ENCODE peak calls at places on chromosomes 11 and 22, in four cellular contexts. L is PC-3, Y is endothelial cell of umbilical vein, E is HCT116. N is an unnamed sample.

GRCh38 chr11:27184458-27185312 is 144.1 kb downstream of the BBOX1 start:
- DNase-seq in E (no peak), Y (no peak), L (no peak), N (no peak)

GRCh38 chr11:57638005-57638760 is 11.5 kb downstream of the YPEL4 start:
- DNase-seq in L (peak; percentile 77), Y (peak; percentile 80), E (no peak), N (peak; percentile 76)

GRCh38 chr11:110565690-110566336 is 136.1 kb downstream of the FDX1 start:
- DNase-seq in L (peak; percentile 11), Y (no peak), E (no peak), N (no peak)

GRCh38 chr11:131246589-131247164 is 123.7 kb upstream of the NTM start:
- DNase-seq in Y (no peak), L (peak; percentile 48), E (no peak), N (no peak)

GRCh38 chr11:110470716-110471115 is 41.0 kb downstream of the FDX1 start:
- DNase-seq in E (no peak), Y (no peak), L (no peak), N (peak; percentile 51)

GRCh38 chr11:119478711-119479285 is 55.8 kb upstream of the THY1 start:
- DNase-seq in E (no peak), L (no peak), Y (no peak), N (no peak)

GRCh38 chr11:124943242-124943641 is 7.4 kb upstream of the HEPACAM start:
- DNase-seq in Y (no peak), L (no peak), E (no peak), N (no peak)

GRCh38 chr22:24433868-24434471 is 6.6 kb downstream of the ADORA2A start:
- DNase-seq in E (no peak), L (peak; percentile 59), Y (peak; percentile 40), N (peak; percentile 51)

GRCh38 chr22:46363611-46364321 is 28.3 kb downstream of the TRMU start:
- DNase-seq in Y (no peak), E (no peak), L (no peak), N (no peak)

GRCh38 chr11:130653838-130654601 is 205.6 kb downstream of the ADAMTS15 start:
- DNase-seq in E (no peak), L (peak; percentile 45), Y (no peak), N (peak; percentile 59)

GRCh38 chr11:106466441-106467190 is 389.2 kb downstream of the AASDHPPT start:
- DNase-seq in L (peak; percentile 65), Y (no peak), E (no peak), N (peak; percentile 93)

GRCh38 chr11:13104619-13105236 is 95.6 kb downstream of the RASSF10 start:
- DNase-seq in L (no peak), E (no peak), Y (peak; percentile 88), N (no peak)

GRCh38 chr11:62443390-62444201 is 24.8 kb downstream of the SCGB1A1 start:
- DNase-seq in E (no peak), L (no peak), Y (no peak), N (no peak)

GRCh38 chr11:1759151-1759850 is 4.4 kb downstream of the CTSD start:
- DNase-seq in L (no peak), E (no peak), Y (no peak), N (no peak)

GRCh38 chr11:59556115-59556882 is 45.0 kb downstream of the OR4D9 start:
- DNase-seq in L (peak; percentile 92), E (peak; percentile 74), Y (peak; percentile 75), N (peak; percentile 82)

GRCh38 chr11:121864660-121865059 is 251.4 kb downstream of the BLID start:
- DNase-seq in E (no peak), L (peak; percentile 26), Y (no peak), N (no peak)

GRCh38 chr11:827146-827860 is 416 bp upstream of the CRACR2B start:
- DNase-seq in Y (no peak), E (no peak), L (no peak), N (no peak)

GRCh38 chr11:46075168-46075567 is 46.1 kb downstream of the PHF21A start:
- DNase-seq in E (no peak), L (peak; percentile 65), Y (peak; percentile 82), N (peak; percentile 68)

GRCh38 chr11:8649361-8649760 is 33.1 kb downstream of the TRIM66 start:
- DNase-seq in E (no peak), Y (peak; percentile 29), L (peak; percentile 45), N (peak; percentile 55)

GRCh38 chr11:86798988-86799387 is 1.4 kb upstream of the PRSS23 start:
- DNase-seq in L (peak; percentile 33), E (no peak), Y (peak; percentile 41), N (peak; percentile 81)

GRCh38 chr11:76086713-76087635 is 119.3 kb downstream of the WNT11 start:
- DNase-seq in Y (no peak), L (no peak), E (no peak), N (peak; percentile 65)

GRCh38 chr11:62001450-62002178 is 34.2 kb upstream of the FTH1 start:
- DNase-seq in Y (no peak), E (no peak), L (no peak), N (no peak)

GRCh38 chr11:112997829-112998228 is 36.6 kb downstream of the NCAM1 start:
- DNase-seq in E (no peak), Y (no peak), L (no peak), N (no peak)

GRCh38 chr11:1573847-1574255 is 1.8 kb upstream of the DUSP8 start:
- DNase-seq in L (peak; percentile 53), Y (no peak), E (peak; percentile 39), N (no peak)

GRCh38 chr11:117840881-117841581 is 16.5 kb upstream of the FXYD2 start:
- DNase-seq in Y (no peak), E (no peak), L (no peak), N (no peak)

GRCh38 chr11:83046626-83047172 is 25.0 kb downstream of the RAB30 start:
- DNase-seq in E (no peak), Y (peak; percentile 82), L (no peak), N (peak; percentile 19)

GRCh38 chr11:42243370-42243769 is 783.9 kb upstream of the LRRC4C start:
- DNase-seq in Y (no peak), L (no peak), E (no peak), N (no peak)

GRCh38 chr22:43006753-43007152 is 8.2 kb downstream of the PACSIN2 start:
- DNase-seq in L (no peak), Y (no peak), E (no peak), N (peak; percentile 71)

GRCh38 chr11:69704508-69705245 is 855 bp upstream of the FGF19 start:
- DNase-seq in L (peak; percentile 49), Y (no peak), E (no peak), N (no peak)

GRCh38 chr11:131491503-131491902 is 121.1 kb downstream of the NTM start:
- DNase-seq in L (no peak), Y (no peak), E (no peak), N (peak; percentile 8)

GRCh38 chr22:50272103-50272782 is 2.1 kb upstream of the MAPK11 start:
- DNase-seq in Y (no peak), L (no peak), E (no peak), N (no peak)

GRCh38 chr11:8381343-8381742 is 117.7 kb upstream of the LMO1 start:
- DNase-seq in E (no peak), L (no peak), Y (no peak), N (no peak)

DNA sequence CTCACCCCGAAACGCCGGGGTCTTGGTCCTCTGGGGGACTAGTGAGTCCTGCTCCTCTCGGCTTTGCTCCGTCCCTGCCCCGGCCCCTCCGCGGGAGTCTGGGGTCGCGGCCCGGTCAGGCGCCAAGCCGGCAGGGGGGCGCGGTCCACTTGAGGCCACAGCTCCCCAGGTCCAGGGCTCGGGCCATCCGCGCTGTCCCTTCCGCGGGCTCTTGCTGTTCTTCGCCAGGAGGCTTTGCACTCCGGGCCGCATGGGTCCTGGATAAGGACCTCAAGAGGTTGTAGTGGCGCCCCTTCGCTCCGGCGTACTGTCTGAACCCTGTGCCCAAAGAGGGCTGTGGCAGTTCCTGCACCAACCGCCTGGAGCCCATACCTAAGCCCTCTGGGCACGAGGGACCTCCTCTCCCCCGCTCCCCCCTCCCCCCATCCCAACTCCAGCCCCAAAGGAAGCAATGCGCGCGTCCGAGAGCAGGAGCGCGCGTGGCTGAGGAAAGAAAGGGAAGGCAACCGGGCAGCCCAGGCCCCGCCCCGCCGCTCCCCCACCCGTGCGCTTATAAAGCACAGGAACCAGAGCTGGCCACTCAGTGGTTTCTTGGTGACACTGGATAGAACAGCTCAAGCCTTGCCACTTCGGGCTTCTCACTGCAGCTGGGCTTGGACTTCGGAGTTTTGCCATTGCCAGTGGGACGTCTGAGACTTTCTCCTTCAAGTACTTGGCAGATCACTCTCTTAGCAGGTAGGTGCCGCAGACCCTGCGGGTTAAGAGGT is at the start of gene ADM:
- DNase-seq in L (peak; percentile 94), Y (peak; percentile 94), E (peak; percentile 91), N (no peak)
- TF ChIP-seq EZH2 in L (no peak), Y (no peak), E (no peak), N (no peak)

GRCh38 chr22:48834404-48834803 is 993.3 kb downstream of the BRD1 start:
- DNase-seq in E (no peak), L (no peak), Y (no peak), N (no peak)
- H3K9me3 ChIP-seq in E (no peaks in the 10 kb centered on the region), L (no peaks in the 10 kb centered on the region), Y (peaks cover 4% of the 10 kb centered on the region), N (peaks cover 10% of the 10 kb centered on the region)

GRCh38 chr22:19766506-19767426 is 6.2 kb downstream of the TBX1 start:
- DNase-seq in L (no peak), E (peak; percentile 50), Y (no peak), N (no peak)

GRCh38 chr22:19766235-19766505 is 5.6 kb downstream of the TBX1 start:
- DNase-seq in Y (no peak), L (no peak), E (no peak), N (no peak)

GRCh38 chr22:19765477-19766234 is 5.1 kb downstream of the TBX1 start:
- DNase-seq in Y (no peak), E (no peak), L (no peak), N (no peak)

GRCh38 chr22:19769393-19769715 is 8.8 kb downstream of the TBX1 start:
- DNase-seq in L (no peak), E (no peak), Y (no peak), N (no peak)

DNA sequence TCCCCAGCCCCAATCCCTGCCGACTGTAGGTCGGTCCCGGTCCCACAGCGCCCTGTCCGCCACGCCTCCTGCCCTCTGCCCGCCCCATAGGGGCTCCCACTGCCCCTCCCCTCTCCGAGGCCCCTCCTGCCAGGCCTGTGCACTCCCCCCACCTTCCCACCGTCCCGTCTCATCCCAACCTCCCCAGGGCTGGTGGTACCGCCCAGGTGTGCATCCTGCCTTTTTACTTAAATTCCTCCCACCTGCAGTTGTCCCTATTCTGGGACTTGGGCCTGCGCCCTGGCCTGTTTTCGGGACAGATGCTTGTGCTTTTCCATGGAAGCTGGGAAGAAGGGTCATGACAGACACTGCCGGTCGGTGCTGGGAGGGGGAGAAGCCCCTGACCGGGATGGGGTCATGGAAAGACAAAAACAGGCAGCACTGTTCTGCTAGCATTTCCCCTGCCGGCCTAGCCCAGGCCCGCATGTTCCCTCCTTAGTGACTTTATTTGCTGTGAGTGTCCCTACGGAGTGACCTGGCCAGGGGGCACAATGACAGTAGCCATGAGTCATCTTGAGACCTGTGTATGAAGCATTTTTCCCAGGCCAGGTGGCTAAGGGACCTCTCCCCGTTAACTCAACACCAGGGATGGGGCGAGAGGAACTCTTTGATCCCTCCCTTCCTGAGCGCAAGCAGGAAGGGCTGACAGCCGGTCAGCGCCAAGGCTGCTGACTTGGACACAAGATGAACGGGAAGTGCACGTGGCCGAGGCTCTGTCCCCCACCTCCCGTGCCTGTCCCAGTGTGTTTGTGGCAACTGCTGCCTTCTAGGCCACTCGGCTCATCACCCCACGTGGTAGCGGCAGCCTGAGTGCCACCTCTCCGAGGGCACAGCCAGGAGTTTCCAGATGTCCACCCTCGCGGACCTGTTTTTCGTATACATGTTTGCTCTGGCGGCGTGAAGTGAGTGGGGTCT is 7.1 kb downstream of the TBX1 start:
- DNase-seq in L (no peak), E (peak; percentile 26), Y (no peak), N (no peak)
- TF ChIP-seq EZH2 in L (no peak), E (no peak), Y (no peak), N (peak; percentile 24)

GRCh38 chr22:48319321-48320047 is 1508.2 kb downstream of the BRD1 start:
- DNase-seq in L (no peak), Y (no peak), E (no peak), N (no peak)
- H3K9me3 ChIP-seq in L (no peaks in the 10 kb centered on the region), Y (peaks cover 17% of the 10 kb centered on the region), E (no peaks in the 10 kb centered on the region), N (peaks cover 3% of the 10 kb centered on the region)